ENCODE peak calls at places on chromosomes 6 and 20, in nine cellular contexts. I is GM23338, P is hepatocyte, Q is neural progenitor cell, M is OCI-LY7, H is PC-3, B is MM.1S, W is GM23248, O is SK-N-SH. X is an unnamed sample.

GRCh38 chr20:54212226-54212625 is 4.3 kb downstream of the PFDN4 start:
- DNase-seq in M (no peak), W (peak; percentile 57), O (no peak), Q (no peak), P (no peak), H (no peak), I (no peak), B (no peak), X (no peak)

GRCh38 chr20:38353298-38353697 is 7.0 kb downstream of the LBP start:
- DNase-seq in H (no peak), B (no peak), P (no peak), O (no peak), W (peak; percentile 46), I (peak; percentile 52), M (peak; percentile 13), Q (peak; percentile 29), X (no peak)

GRCh38 chr6:54717849-54718455 is 128.6 kb upstream of the FAM83B start:
- DNase-seq in P (peak; percentile 83), B (peak; percentile 70), W (peak; percentile 37), H (peak; percentile 94), Q (peak; percentile 67), O (peak; percentile 29), I (peak; percentile 73), M (peak; percentile 61), X (peak; percentile 63)

GRCh38 chr20:24651171-24651972 is 181.9 kb downstream of the SYNDIG1 start:
- DNase-seq in Q (no peak), B (no peak), M (no peak), W (peak; percentile 92), O (no peak), P (no peak), H (peak; percentile 88), I (no peak), X (no peak)

GRCh38 chr6:157823523-157824370 is 701 bp downstream of the SNX9 start:
- DNase-seq in H (peak; percentile 56), P (peak; percentile 79), M (no peak), Q (peak; percentile 52), O (peak; percentile 79), B (no peak), I (peak; percentile 49), W (peak; percentile 82), X (peak; percentile 62)

GRCh38 chr6:51300510-51300909 is 481.8 kb downstream of the TFAP2B start:
- DNase-seq in M (no peak), O (no peak), P (no peak), I (no peak), W (no peak), Q (no peak), B (no peak), H (no peak), X (no peak)

GRCh38 chr6:2616796-2617195 is 133.9 kb downstream of the MYLK4 start:
- DNase-seq in P (no peak), M (no peak), H (no peak), Q (peak; percentile 60), B (no peak), O (no peak), W (no peak), I (no peak), X (no peak)

GRCh38 chr6:157227202-157228166 is 95.8 kb downstream of the TMEM242 start:
- DNase-seq in Q (no peak), O (peak; percentile 68), B (no peak), P (no peak), I (peak; percentile 64), H (peak; percentile 44), M (peak; percentile 27), W (peak; percentile 47), X (no peak)

GRCh38 chr20:43914286-43914685 is 366 bp upstream of the TOX2 start:
- DNase-seq in M (no peak), B (no peak), P (no peak), H (no peak), I (no peak), W (peak; percentile 27), Q (no peak), O (no peak), X (no peak)

GRCh38 chr6:32153252-32153834 is 598 bp upstream of the PPT2 start:
- DNase-seq in B (no peak), I (peak; percentile 75), H (peak; percentile 36), W (no peak), P (peak; percentile 81), O (peak; percentile 80), M (no peak), Q (peak; percentile 70), X (no peak)

GRCh38 chr6:139114741-139115140 is 20.1 kb upstream of the HECA start:
- DNase-seq in O (no peak), I (no peak), B (peak; percentile 38), M (peak; percentile 94), W (no peak), H (no peak), P (no peak), Q (no peak), X (no peak)

GRCh38 chr6:39228992-39229767 is at the start of gene KCNK5:
- DNase-seq in W (peak; percentile 76), I (peak; percentile 95), P (peak; percentile 93), O (peak; percentile 96), H (peak; percentile 57), B (peak; percentile 59), M (no peak), Q (peak; percentile 94), X (peak; percentile 73)

GRCh38 chr20:46071573-46071972 is 18.2 kb downstream of the NCOA5 start:
- DNase-seq in M (no peak), O (no peak), H (no peak), B (no peak), I (no peak), Q (no peak), P (no peak), W (no peak), X (no peak)

GRCh38 chr20:46074006-46074405 is 15.8 kb downstream of the NCOA5 start:
- DNase-seq in I (peak; percentile 60), Q (peak; percentile 65), P (no peak), W (no peak), M (no peak), O (no peak), H (no peak), B (no peak), X (no peak)

GRCh38 chr20:46073024-46073423 is 16.7 kb downstream of the NCOA5 start:
- DNase-seq in P (no peak), Q (no peak), O (no peak), W (no peak), B (no peak), H (no peak), M (no peak), I (no peak), X (no peak)

GRCh38 chr20:46073443-46073842 is 16.3 kb downstream of the NCOA5 start:
- DNase-seq in P (no peak), W (no peak), O (no peak), B (no peak), I (no peak), Q (no peak), H (no peak), M (no peak), X (no peak)

GRCh38 chr20:46070215-46070910 is 19.4 kb downstream of the NCOA5 start:
- DNase-seq in W (peak; percentile 69), B (no peak), P (no peak), O (no peak), I (no peak), M (no peak), H (peak; percentile 37), Q (no peak), X (no peak)
- TF ChIP-seq EZH2phosphoT487 in W (no peak), B (no peak), P (no peak), O (no peak), I (no peak), M (no peak), H (no peak), Q (no peak), X (no peak)

GRCh38 chr6:117418320-117418719 is 7.4 kb downstream of the ROS1 start:
- DNase-seq in W (no peak), M (no peak), Q (no peak), P (no peak), H (no peak), O (no peak), I (no peak), B (no peak), X (no peak)

GRCh38 chr6:117425431-117426153 is at the start of gene ROS1:
- DNase-seq in I (no peak), O (no peak), P (no peak), W (no peak), M (no peak), B (no peak), H (no peak), Q (no peak), X (no peak)

GRCh38 chr6:117417851-117418250 is 7.9 kb downstream of the ROS1 start:
- DNase-seq in Q (no peak), I (no peak), B (no peak), P (no peak), M (no peak), H (peak; percentile 40), O (no peak), W (no peak), X (no peak)

DNA sequence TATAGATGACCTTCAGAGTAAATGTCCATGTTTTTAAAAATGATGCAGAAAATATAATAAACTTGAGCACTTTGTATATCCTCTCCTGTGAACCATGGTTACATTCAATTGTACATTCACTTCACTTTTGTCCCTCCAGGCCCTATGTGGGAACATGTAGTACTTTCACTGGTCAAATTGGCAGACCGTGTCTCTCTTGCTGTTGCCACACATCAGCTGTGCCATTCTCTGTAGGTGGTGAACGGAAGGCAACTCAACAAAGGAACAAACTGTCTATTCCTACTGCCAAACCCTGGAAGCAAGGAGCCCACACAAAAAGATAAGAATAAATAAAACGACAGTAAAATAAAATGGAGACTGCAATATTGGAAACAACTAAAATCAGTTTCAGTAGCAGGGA is 2.0 kb downstream of the ROS1 start:
- DNase-seq in H (no peak), B (no peak), O (no peak), Q (no peak), M (no peak), W (no peak), P (no peak), I (no peak), X (no peak)
- TF ChIP-seq EZH2phosphoT487 in H (no peak), B (no peak), O (no peak), Q (no peak), M (no peak), W (no peak), P (no peak), I (no peak), X (no peak)

GRCh38 chr6:106223300-106223930 is 102.1 kb downstream of the ATG5 start:
- DNase-seq in W (peak; percentile 83), O (peak; percentile 15), P (peak; percentile 81), H (peak; percentile 81), M (peak; percentile 85), I (peak; percentile 82), Q (peak; percentile 81), B (peak; percentile 87), X (peak; percentile 72)

GRCh38 chr6:106225581-106225980 is 100.0 kb downstream of the ATG5 start:
- DNase-seq in Q (no peak), M (no peak), B (no peak), H (peak; percentile 65), I (no peak), O (no peak), W (no peak), P (no peak), X (no peak)

GRCh38 chr6:106227612-106228507 is 97.7 kb downstream of the ATG5 start:
- DNase-seq in P (no peak), O (no peak), M (no peak), W (no peak), B (no peak), I (no peak), Q (no peak), H (no peak), X (no peak)

GRCh38 chr6:106226676-106227075 is 98.9 kb downstream of the ATG5 start:
- DNase-seq in O (no peak), B (no peak), W (no peak), M (no peak), I (no peak), P (no peak), Q (no peak), H (no peak), X (no peak)
- TF ChIP-seq EZH2phosphoT487 in O (no peak), B (no peak), W (no peak), M (no peak), I (no peak), P (no peak), Q (no peak), H (no peak), X (no peak)

GRCh38 chr20:52209154-52209571 is 17.6 kb upstream of the ZFP64 start:
- DNase-seq in I (peak; percentile 81), Q (no peak), P (no peak), H (no peak), O (no peak), W (no peak), M (no peak), B (no peak), X (no peak)
- TF ChIP-seq EZH2phosphoT487 in I (no peak), Q (no peak), P (no peak), H (no peak), O (no peak), W (no peak), M (no peak), B (no peak), X (no peak)